ENCODE peak calls at places on chromosomes 13 and 19, in nine cellular contexts. One of them, this sample, is unnamed.

GRCh38 chr13:108272333-108272732 is 2.8 kb downstream of the TNFSF13B start:
- DNase-seq in H9: no peak
- DNase-seq in GM23338: no peak
- DNase-seq in PC-9: no peak
- DNase-seq in K562: no peak
- DNase-seq in fibroblast of lung: peak; percentile 45
- DNase-seq in MM.1S: no peak
- DNase-seq in GM23248: peak; percentile 5
- DNase-seq in GM12878: no peak
- DNase-seq in this sample: no peak

GRCh38 chr13:108662528-108662927 is 33.1 kb downstream of the MYO16 start:
- DNase-seq in MM.1S: no peak
- DNase-seq in GM23248: no peak
- DNase-seq in GM23338: peak; percentile 4
- DNase-seq in K562: no peak
- DNase-seq in PC-9: no peak
- DNase-seq in H9: no peak
- DNase-seq in fibroblast of lung: no peak
- DNase-seq in GM12878: no peak
- DNase-seq in this sample: no peak

GRCh38 chr13:99870541-99870940 is 101.0 kb downstream of the ZIC5 start:
- DNase-seq in K562: no peak
- DNase-seq in GM23248: no peak
- DNase-seq in GM23338: no peak
- DNase-seq in MM.1S: no peak
- DNase-seq in GM12878: no peak
- DNase-seq in PC-9: no peak
- DNase-seq in H9: no peak
- DNase-seq in fibroblast of lung: no peak
- DNase-seq in this sample: no peak

GRCh38 chr19:42397315-42398166 is 7.4 kb upstream of the CNFN start:
- DNase-seq in MM.1S: no peak
- DNase-seq in GM23248: no peak
- DNase-seq in GM12878: no peak
- DNase-seq in H9: no peak
- DNase-seq in GM23338: no peak
- DNase-seq in PC-9: no peak
- DNase-seq in fibroblast of lung: no peak
- DNase-seq in K562: peak; percentile 24
- DNase-seq in this sample: no peak

GRCh38 chr13:27481766-27482165 is 31.4 kb upstream of the MTIF3 start:
- DNase-seq in PC-9: no peak
- DNase-seq in GM23248: peak; percentile 32
- DNase-seq in H9: peak; percentile 88
- DNase-seq in K562: peak; percentile 65
- DNase-seq in MM.1S: peak; percentile 24
- DNase-seq in GM23338: peak; percentile 90
- DNase-seq in GM12878: no peak
- DNase-seq in fibroblast of lung: peak; percentile 27
- DNase-seq in this sample: peak; percentile 37

GRCh38 chr19:33434886-33435705 is 61.6 kb downstream of the CEBPG start:
- DNase-seq in fibroblast of lung: peak; percentile 19
- DNase-seq in MM.1S: no peak
- DNase-seq in GM23248: peak; percentile 60
- DNase-seq in PC-9: no peak
- DNase-seq in H9: no peak
- DNase-seq in GM12878: no peak
- DNase-seq in K562: no peak
- DNase-seq in GM23338: no peak
- DNase-seq in this sample: no peak

GRCh38 chr13:74662895-74663294 is 528.7 kb upstream of the KLF12 start:
- DNase-seq in GM23338: no peak
- DNase-seq in MM.1S: no peak
- DNase-seq in GM12878: no peak
- DNase-seq in K562: no peak
- DNase-seq in GM23248: no peak
- DNase-seq in fibroblast of lung: peak; percentile 44
- DNase-seq in PC-9: no peak
- DNase-seq in H9: no peak
- DNase-seq in this sample: no peak

GRCh38 chr13:93151277-93151676 is 75.3 kb upstream of the GPC6 start:
- DNase-seq in fibroblast of lung: peak; percentile 95
- DNase-seq in GM23338: no peak
- DNase-seq in PC-9: peak; percentile 35
- DNase-seq in MM.1S: no peak
- DNase-seq in GM12878: no peak
- DNase-seq in H9: no peak
- DNase-seq in K562: no peak
- DNase-seq in GM23248: peak; percentile 90
- DNase-seq in this sample: no peak

GRCh38 chr13:97194473-97194872 is 27.7 kb upstream of the MBNL2 start:
- DNase-seq in PC-9: peak; percentile 98
- DNase-seq in MM.1S: no peak
- DNase-seq in fibroblast of lung: peak; percentile 18
- DNase-seq in GM23338: peak; percentile 43
- DNase-seq in H9: no peak
- DNase-seq in GM23248: peak; percentile 2
- DNase-seq in K562: no peak
- DNase-seq in GM12878: no peak
- DNase-seq in this sample: peak; percentile 48

GRCh38 chr13:41144576-41144975 is 12.0 kb upstream of the KBTBD6 start:
- DNase-seq in H9: no peak
- DNase-seq in PC-9: no peak
- DNase-seq in K562: no peak
- DNase-seq in fibroblast of lung: no peak
- DNase-seq in GM23338: no peak
- DNase-seq in GM23248: no peak
- DNase-seq in MM.1S: no peak
- DNase-seq in GM12878: no peak
- DNase-seq in this sample: no peak

GRCh38 chr13:28657784-28658538 is 969 bp upstream of the POMP start:
- DNase-seq in GM23248: peak; percentile 40
- DNase-seq in GM12878: peak; percentile 51
- DNase-seq in H9: no peak
- DNase-seq in MM.1S: no peak
- DNase-seq in K562: no peak
- DNase-seq in fibroblast of lung: peak; percentile 42
- DNase-seq in PC-9: no peak
- DNase-seq in GM23338: no peak
- DNase-seq in this sample: no peak

GRCh38 chr13:48302920-48303330 is 626 bp upstream of the RB1 start:
- DNase-seq in H9: no peak
- DNase-seq in K562: no peak
- DNase-seq in fibroblast of lung: no peak
- DNase-seq in MM.1S: peak; percentile 12
- DNase-seq in PC-9: no peak
- DNase-seq in GM12878: no peak
- DNase-seq in GM23338: no peak
- DNase-seq in GM23248: no peak
- DNase-seq in this sample: peak; percentile 18

GRCh38 chr13:21522130-21522529 is 63.0 kb upstream of the ZDHHC20 start:
- DNase-seq in GM12878: no peak
- DNase-seq in fibroblast of lung: no peak
- DNase-seq in H9: no peak
- DNase-seq in K562: no peak
- DNase-seq in PC-9: no peak
- DNase-seq in GM23248: no peak
- DNase-seq in MM.1S: no peak
- DNase-seq in GM23338: no peak
- DNase-seq in this sample: no peak

GRCh38 chr13:45121421-45121820 is 1.1 kb downstream of the GTF2F2 start:
- DNase-seq in MM.1S: peak; percentile 9
- DNase-seq in H9: no peak
- DNase-seq in fibroblast of lung: peak; percentile 33
- DNase-seq in GM12878: no peak
- DNase-seq in GM23248: peak; percentile 65
- DNase-seq in PC-9: no peak
- DNase-seq in K562: no peak
- DNase-seq in GM23338: peak; percentile 54
- DNase-seq in this sample: peak; percentile 16

GRCh38 chr13:86840250-86841191 is 830.6 kb upstream of the SLITRK5 start:
- DNase-seq in GM12878: no peak
- DNase-seq in MM.1S: no peak
- DNase-seq in H9: no peak
- DNase-seq in GM23338: no peak
- DNase-seq in PC-9: no peak
- DNase-seq in K562: no peak
- DNase-seq in GM23248: no peak
- DNase-seq in fibroblast of lung: no peak
- DNase-seq in this sample: no peak

GRCh38 chr19:37867831-37868230 is 38.6 kb downstream of the WDR87 start:
- DNase-seq in PC-9: peak; percentile 38
- DNase-seq in fibroblast of lung: peak; percentile 84
- DNase-seq in H9: no peak
- DNase-seq in MM.1S: no peak
- DNase-seq in K562: no peak
- DNase-seq in GM23338: no peak
- DNase-seq in GM12878: no peak
- DNase-seq in GM23248: peak; percentile 49
- DNase-seq in this sample: no peak

GRCh38 chr19:29665826-29666633 is 769 bp downstream of the PLEKHF1 start:
- DNase-seq in fibroblast of lung: peak; percentile 80
- DNase-seq in K562: no peak
- DNase-seq in MM.1S: peak; percentile 34
- DNase-seq in H9: peak; percentile 86
- DNase-seq in GM23338: peak; percentile 90
- DNase-seq in PC-9: peak; percentile 77
- DNase-seq in GM23248: peak; percentile 84
- DNase-seq in GM12878: no peak
- DNase-seq in this sample: no peak

DNA sequence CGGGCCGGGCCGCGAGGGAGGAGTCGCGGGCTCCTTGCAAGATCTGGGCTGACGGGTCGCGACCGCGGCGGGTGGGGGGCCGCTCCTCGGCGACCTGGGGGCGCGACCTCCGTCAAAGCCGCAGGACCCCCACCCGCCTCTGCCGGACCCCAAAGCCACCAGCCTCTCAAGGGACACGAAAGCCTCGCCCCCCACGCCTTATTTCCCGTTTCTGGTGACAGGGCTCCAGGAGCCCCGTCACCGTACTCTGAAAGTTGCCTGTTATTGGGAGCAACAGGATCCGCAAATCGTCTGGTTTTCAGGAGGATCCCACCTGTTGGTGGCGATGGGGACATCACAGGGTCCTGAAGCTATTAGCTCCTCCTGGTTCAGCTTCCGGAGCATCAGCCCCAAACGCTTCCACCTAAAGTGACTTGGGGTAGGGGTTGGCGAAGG is 531 bp downstream of the MAU2 start:
- DNase-seq in PC-9: no peak
- DNase-seq in MM.1S: peak; percentile 12
- DNase-seq in K562: peak; percentile 68
- DNase-seq in GM12878: no peak
- DNase-seq in GM23248: peak; percentile 58
- DNase-seq in fibroblast of lung: peak; percentile 13
- DNase-seq in GM23338: peak; percentile 73
- DNase-seq in H9: peak; percentile 47
- DNase-seq in this sample: no peak
- H4K20me1 ChIP-seq in PC-9: peaks cover 20% of the 10 kb centered on the region
- H4K20me1 ChIP-seq in MM.1S: no peaks in the 10 kb centered on the region
- H4K20me1 ChIP-seq in K562: peaks cover 8% of the 10 kb centered on the region
- H4K20me1 ChIP-seq in GM12878: no peaks in the 10 kb centered on the region
- H4K20me1 ChIP-seq in GM23248: no peaks in the 10 kb centered on the region
- H4K20me1 ChIP-seq in fibroblast of lung: no peaks in the 10 kb centered on the region
- H4K20me1 ChIP-seq in GM23338: peaks cover 34% of the 10 kb centered on the region
- H4K20me1 ChIP-seq in H9: no peaks in the 10 kb centered on the region
- H4K20me1 ChIP-seq in this sample: no peaks in the 10 kb centered on the region

DNA sequence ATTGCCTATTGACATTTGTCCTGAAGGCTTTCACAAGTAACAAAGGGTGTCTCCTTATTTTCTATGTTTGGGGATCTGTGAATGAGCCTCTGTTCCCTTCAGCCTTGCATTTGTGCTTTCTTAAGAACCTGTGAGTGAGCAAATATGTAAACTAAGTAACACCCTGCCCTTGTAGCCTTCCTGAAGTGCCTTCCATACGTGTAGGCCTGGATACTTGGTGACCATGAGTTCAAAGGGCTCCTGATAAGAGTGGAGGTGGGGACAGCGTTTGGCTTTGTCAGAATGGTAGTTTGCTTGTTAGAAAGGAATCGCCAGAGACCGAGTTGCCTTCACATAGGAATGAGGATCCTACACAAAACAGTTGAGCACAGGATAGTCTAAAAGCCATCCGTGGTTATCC is 14.5 kb upstream of the CCDC97 start:
- DNase-seq in fibroblast of lung: no peak
- DNase-seq in GM12878: no peak
- DNase-seq in GM23338: no peak
- DNase-seq in MM.1S: no peak
- DNase-seq in H9: no peak
- DNase-seq in K562: no peak
- DNase-seq in GM23248: no peak
- DNase-seq in PC-9: no peak
- DNase-seq in this sample: no peak
- H4K20me1 ChIP-seq in fibroblast of lung: no peaks in the 10 kb centered on the region
- H4K20me1 ChIP-seq in GM12878: no peaks in the 10 kb centered on the region
- H4K20me1 ChIP-seq in GM23338: peaks cover 52% of the 10 kb centered on the region
- H4K20me1 ChIP-seq in MM.1S: no peaks in the 10 kb centered on the region
- H4K20me1 ChIP-seq in H9: no peaks in the 10 kb centered on the region
- H4K20me1 ChIP-seq in K562: peaks cover 7% of the 10 kb centered on the region
- H4K20me1 ChIP-seq in GM23248: no peaks in the 10 kb centered on the region
- H4K20me1 ChIP-seq in PC-9: peaks cover 18% of the 10 kb centered on the region
- H4K20me1 ChIP-seq in this sample: no peaks in the 10 kb centered on the region

GRCh38 chr19:19410553-19411550 is 5.4 kb downstream of the GATAD2A start:
- DNase-seq in GM23338: no peak
- DNase-seq in fibroblast of lung: no peak
- DNase-seq in PC-9: no peak
- DNase-seq in MM.1S: no peak
- DNase-seq in K562: peak; percentile 20
- DNase-seq in H9: no peak
- DNase-seq in GM23248: peak; percentile 67
- DNase-seq in GM12878: no peak
- DNase-seq in this sample: no peak
- H4K20me1 ChIP-seq in GM23338: peaks cover 91% of the 10 kb centered on the region
- H4K20me1 ChIP-seq in fibroblast of lung: no peaks in the 10 kb centered on the region
- H4K20me1 ChIP-seq in PC-9: peaks cover 92% of the 10 kb centered on the region
- H4K20me1 ChIP-seq in MM.1S: peaks cover 49% of the 10 kb centered on the region
- H4K20me1 ChIP-seq in K562: peaks cover 55% of the 10 kb centered on the region
- H4K20me1 ChIP-seq in H9: peaks cover 3% of the 10 kb centered on the region
- H4K20me1 ChIP-seq in GM23248: peaks cover 29% of the 10 kb centered on the region
- H4K20me1 ChIP-seq in GM12878: peaks cover 23% of the 10 kb centered on the region
- H4K20me1 ChIP-seq in this sample: peaks cover 36% of the 10 kb centered on the region

DNA sequence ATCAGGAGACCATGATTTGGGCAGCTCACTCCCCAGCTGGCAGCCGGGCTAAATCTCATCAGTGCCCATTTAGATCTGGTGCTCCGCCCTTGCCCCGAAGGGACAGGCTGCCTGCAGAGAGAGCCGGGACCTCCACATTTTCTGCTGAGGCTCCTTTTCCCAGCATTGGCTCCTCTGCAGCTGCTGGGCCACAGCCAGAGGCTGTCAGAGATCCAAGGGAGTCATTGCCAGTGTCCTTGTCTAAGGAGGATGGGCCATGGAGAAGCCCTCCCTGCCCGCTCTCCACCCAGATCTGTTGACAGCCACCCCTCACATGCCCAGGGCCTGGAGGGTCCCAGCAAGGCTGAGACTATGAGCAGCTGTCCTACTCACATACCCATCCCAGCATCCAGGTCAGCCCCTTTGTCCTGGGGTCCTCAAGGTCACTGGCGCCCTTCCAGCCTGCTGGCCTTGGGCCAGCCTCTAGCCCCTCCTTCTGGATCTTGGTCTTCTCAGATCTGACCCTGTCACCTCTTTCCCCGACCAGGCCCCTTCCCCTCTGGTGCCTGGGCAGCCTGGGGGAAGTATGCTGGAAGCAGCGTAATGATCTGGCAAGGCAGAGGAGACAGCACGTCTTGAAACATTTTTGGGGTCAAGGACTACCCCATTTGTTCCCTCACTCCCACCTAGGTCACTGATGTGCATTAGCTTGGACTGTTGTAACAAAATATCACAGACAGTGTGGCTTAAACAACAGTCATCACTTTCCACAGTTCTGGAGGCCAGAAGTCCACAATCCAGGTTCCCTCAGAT is 7.9 kb downstream of the PIN1 start:
- DNase-seq in K562: no peak
- DNase-seq in MM.1S: no peak
- DNase-seq in GM23248: no peak
- DNase-seq in GM23338: no peak
- DNase-seq in H9: no peak
- DNase-seq in fibroblast of lung: no peak
- DNase-seq in PC-9: no peak
- DNase-seq in GM12878: no peak
- DNase-seq in this sample: no peak
- H4K20me1 ChIP-seq in K562: peaks cover 5% of the 10 kb centered on the region
- H4K20me1 ChIP-seq in MM.1S: no peaks in the 10 kb centered on the region
- H4K20me1 ChIP-seq in GM23248: no peaks in the 10 kb centered on the region
- H4K20me1 ChIP-seq in GM23338: peaks cover 4% of the 10 kb centered on the region
- H4K20me1 ChIP-seq in H9: no peaks in the 10 kb centered on the region
- H4K20me1 ChIP-seq in fibroblast of lung: no peaks in the 10 kb centered on the region
- H4K20me1 ChIP-seq in PC-9: no peaks in the 10 kb centered on the region
- H4K20me1 ChIP-seq in GM12878: no peaks in the 10 kb centered on the region
- H4K20me1 ChIP-seq in this sample: no peaks in the 10 kb centered on the region